ENCODE peak calls at places on chromosome 16, in four cellular contexts. I is RWPE1, K is cardiac fibroblast, T is IMR-90. S is an unnamed sample.

GRCh38 chr16:66846831-66847230 is 2.6 kb downstream of the CA7 start:
- DNase-seq in K (no peak), I (no peak), T (no peak), S (no peak)

GRCh38 chr16:30335598-30336474 is 19.3 kb downstream of the CD2BP2 start:
- DNase-seq in I (no peak), T (no peak), K (peak), S (peak)

GRCh38 chr16:76943936-76944335 is 247.1 kb upstream of the MON1B start:
- DNase-seq in I (no peak), K (peak), T (no peak), S (no peak)

GRCh38 chr16:56195151-56195550 is 3.9 kb downstream of the GNAO1 start:
- DNase-seq in K (no peak), I (no peak), T (no peak), S (peak)

GRCh38 chr16:73161977-73162376 is 114.0 kb upstream of the ZFHX3 start:
- DNase-seq in I (no peak), T (no peak), K (no peak), S (no peak)

GRCh38 chr16:12356622-12357365 is 380.3 kb downstream of the SNX29 start:
- DNase-seq in I (no peak), K (no peak), T (no peak), S (no peak)

GRCh38 chr16:88387941-88388627 is 5.3 kb downstream of the ZNF469 start:
- DNase-seq in K (peak), I (no peak), T (peak), S (peak)

GRCh38 chr16:58393138-58393504 is 850 bp downstream of the GINS3 start:
- DNase-seq in T (no peak), I (peak), K (peak), S (no peak)

GRCh38 chr16:73735018-73735417 is 561.6 kb upstream of the PSMD7 start:
- DNase-seq in I (peak), T (peak), K (peak), S (peak)

GRCh38 chr16:2609827-2610470 is 72.1 kb downstream of the PDPK1 start:
- DNase-seq in T (no peak), K (no peak), I (no peak), S (no peak)

GRCh38 chr16:4350787-4351659 is at the start of gene PAM16:
- DNase-seq in I (peak), T (peak), K (peak), S (peak)

GRCh38 chr16:2043980-2044451 is 3.6 kb downstream of the NTHL1 start:
- DNase-seq in I (no peak), T (no peak), K (no peak), S (no peak)

GRCh38 chr16:79598341-79599181 is 2.0 kb downstream of the MAF start:
- DNase-seq in T (no peak), I (no peak), K (peak), S (peak)
- TF ChIP-seq CTCF in T (no peak), I (peak), K (no peak), S (no peak)

GRCh38 chr16:28042856-28043255 is 20.7 kb downstream of the GSG1L start:
- DNase-seq in I (no peak), K (peak), T (peak), S (no peak)
- TF ChIP-seq CTCF in I (no peak), K (no peak), T (no peak), S (no peak)

GRCh38 chr16:15435216-15435864 is 952 bp downstream of the BMERB1 start:
- DNase-seq in T (no peak), K (no peak), I (no peak), S (no peak)
- TF ChIP-seq CTCF in T (no peak), K (no peak), I (peak), S (no peak)

GRCh38 chr16:54431997-54432367 is 145.4 kb upstream of the IRX3 start:
- DNase-seq in T (no peak), K (no peak), I (no peak), S (no peak)

GRCh38 chr16:54434859-54435258 is 148.3 kb upstream of the IRX3 start:
- DNase-seq in T (no peak), I (no peak), K (no peak), S (no peak)

GRCh38 chr16:54430491-54431030 is 144.0 kb upstream of the IRX3 start:
- DNase-seq in T (peak), K (peak), I (no peak), S (no peak)

GRCh38 chr16:54431041-54431996 is 144.7 kb upstream of the IRX3 start:
- DNase-seq in T (no peak), K (peak), I (no peak), S (no peak)

DNA sequence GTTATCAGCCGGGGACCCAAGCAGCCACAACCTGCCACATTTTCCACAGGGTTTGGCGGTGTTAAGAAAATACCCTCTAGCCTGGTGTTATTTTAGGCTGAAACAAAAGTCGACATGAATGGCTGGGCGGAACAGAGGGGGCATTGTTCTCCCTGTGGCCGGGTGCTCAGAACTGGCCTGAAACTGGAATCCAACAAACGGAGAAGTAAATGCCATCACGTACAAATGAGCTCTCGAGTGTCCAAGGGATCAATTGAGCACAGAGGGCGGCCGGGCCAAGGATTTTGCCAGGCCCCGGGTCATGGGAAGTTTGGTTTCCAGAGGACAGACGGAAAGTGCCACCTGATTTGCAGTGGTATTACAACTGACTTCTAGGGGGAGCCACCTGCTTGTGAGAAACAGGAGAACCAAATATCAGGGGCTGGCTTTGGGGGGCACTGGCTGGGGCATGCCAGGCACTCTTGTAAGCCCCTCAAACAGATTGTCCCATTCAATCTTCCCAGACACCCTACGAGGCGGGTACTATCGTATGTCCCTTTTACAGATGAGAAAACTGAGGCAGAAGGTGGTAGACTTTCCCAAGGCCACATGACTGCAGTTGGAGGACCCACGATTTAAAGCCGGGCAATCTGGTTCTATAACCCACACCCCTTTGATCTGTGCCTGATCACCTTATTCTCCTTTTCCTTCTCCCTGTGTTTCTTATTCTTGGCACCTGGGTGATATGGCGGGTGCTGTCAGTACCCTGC is 146.1 kb upstream of the IRX3 start:
- DNase-seq in I (no peak), K (no peak), T (no peak), S (no peak)
- TF ChIP-seq CTCF in I (no peak), K (no peak), T (no peak), S (no peak)

DNA sequence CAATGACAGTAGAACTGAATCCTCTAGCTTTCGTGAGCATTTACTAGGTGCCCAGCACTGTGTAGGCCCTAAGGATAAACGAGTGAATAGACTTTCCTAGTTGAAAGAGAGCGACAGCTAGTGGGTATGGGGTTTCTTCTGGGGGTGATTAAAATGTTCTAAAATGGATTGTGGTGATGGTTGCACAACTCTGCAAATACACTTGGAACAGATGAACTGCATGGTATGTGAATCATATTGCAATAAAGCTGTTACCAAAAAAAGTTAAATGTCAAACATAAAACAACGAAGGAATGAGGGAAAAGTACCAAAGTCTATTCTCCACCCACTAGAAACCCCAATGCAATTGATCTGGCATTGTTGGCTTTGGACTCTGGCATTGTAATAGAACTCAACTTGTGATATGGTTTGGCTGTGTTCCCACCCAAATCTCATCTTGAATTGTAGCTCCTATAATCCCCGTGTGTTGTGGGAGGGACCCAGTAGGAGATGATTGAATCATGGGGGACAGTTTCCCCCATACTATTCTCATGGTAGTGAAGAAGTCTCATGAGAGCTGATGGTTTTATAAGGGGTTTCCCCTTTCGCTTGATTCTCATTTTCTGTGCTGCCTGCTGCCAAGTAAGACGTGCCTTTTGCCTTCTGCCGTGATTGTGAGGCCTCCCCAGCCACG is 70.5 kb downstream of the MARF1 start:
- DNase-seq in I (no peak), K (peak), T (peak), S (peak)
- TF ChIP-seq CTCF in I (no peak), K (no peak), T (no peak), S (no peak)

DNA sequence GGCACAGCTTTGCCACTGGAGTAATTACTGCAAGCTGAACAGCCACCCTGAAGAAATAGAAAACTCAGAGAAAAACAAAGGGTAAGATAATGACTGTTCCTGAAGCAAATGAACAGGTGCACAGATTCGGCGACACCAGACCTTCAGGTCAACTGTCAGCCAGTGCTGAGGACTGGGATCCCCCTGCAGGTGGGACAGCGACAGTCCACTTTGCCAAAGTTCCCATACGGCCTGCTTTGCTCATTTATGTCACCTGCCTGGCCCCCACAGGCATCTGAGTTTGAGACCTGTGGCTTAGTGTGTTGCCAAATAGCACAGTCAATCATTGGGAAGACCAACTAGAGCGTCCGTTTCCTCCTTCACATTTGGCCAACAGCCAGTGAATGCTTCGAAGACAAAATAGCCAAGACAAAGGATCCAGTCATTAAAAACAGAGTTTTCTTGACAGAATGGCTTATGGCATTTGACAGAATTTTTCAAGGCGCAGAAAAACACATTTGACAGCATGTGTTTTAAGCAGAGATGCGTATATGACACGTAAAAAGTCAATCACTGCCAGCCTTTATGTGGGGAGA is 113.8 kb downstream of the ABCC12 start:
- DNase-seq in I (peak), T (no peak), K (no peak), S (peak)
- TF ChIP-seq CTCF in I (no peak), T (no peak), K (peak), S (no peak)

GRCh38 chr16:5918553-5919127 is 821.0 kb upstream of the EEF2KMT start:
- DNase-seq in K (no peak), I (no peak), T (no peak), S (no peak)
- TF ChIP-seq CTCF in K (no peak), I (no peak), T (no peak), S (no peak)

S was measured in MCF 10A.